ENCODE peak calls at places on chromosomes 12 and 14, in nine cellular contexts. One of them, this sample, is unnamed.
A peak's percentile ranks its signal among the peaks of the same experiment; 100 is the strongest.

GRCh38 chr14:60922050-60922449 is 58.8 kb downstream of the TRMT5 start:
- DNase-seq in Caki2: no peak
- DNase-seq in dorsolateral prefrontal cortex: no peak
- DNase-seq in HuH-7.5: no peak
- DNase-seq in activated CD4-positive, alpha-beta memory T cell treated with anti-CD3 and anti-CD28 coated beads, Interleukin-2, amount 10 ng/mL, durations not matched to agents 7 days and 5 days: no peak
- DNase-seq in stimulated activated CD8-positive, alpha-beta memory T cell treated with anti-CD3 and anti-CD28 coated beads, Interleukin-15, amount 100 ng/mL, for 48 hours: no peak
- DNase-seq in AG10803: no peak
- DNase-seq in GM19239: no peak
- DNase-seq in colonic mucosa: no peak
- DNase-seq in this sample: no peak

GRCh38 chr12:1277905-1278304 is 286.9 kb downstream of the ERC1 start:
- DNase-seq in Caki2: no peak
- DNase-seq in dorsolateral prefrontal cortex: no peak
- DNase-seq in HuH-7.5: no peak
- DNase-seq in activated CD4-positive, alpha-beta memory T cell treated with anti-CD3 and anti-CD28 coated beads, Interleukin-2, amount 10 ng/mL, durations not matched to agents 7 days and 5 days: no peak
- DNase-seq in stimulated activated CD8-positive, alpha-beta memory T cell treated with anti-CD3 and anti-CD28 coated beads, Interleukin-15, amount 100 ng/mL, for 48 hours: no peak
- DNase-seq in AG10803: no peak
- DNase-seq in GM19239: no peak
- DNase-seq in colonic mucosa: no peak
- DNase-seq in this sample: no peak

GRCh38 chr12:108825205-108825950 is 32.0 kb downstream of the SSH1 start:
- DNase-seq in Caki2: no peak
- DNase-seq in dorsolateral prefrontal cortex: no peak
- DNase-seq in HuH-7.5: no peak
- DNase-seq in activated CD4-positive, alpha-beta memory T cell treated with anti-CD3 and anti-CD28 coated beads, Interleukin-2, amount 10 ng/mL, durations not matched to agents 7 days and 5 days: no peak
- DNase-seq in stimulated activated CD8-positive, alpha-beta memory T cell treated with anti-CD3 and anti-CD28 coated beads, Interleukin-15, amount 100 ng/mL, for 48 hours: no peak
- DNase-seq in AG10803: peak; percentile 61
- DNase-seq in GM19239: no peak
- DNase-seq in colonic mucosa: no peak
- DNase-seq in this sample: no peak

GRCh38 chr14:101500061-101500460 is 61.2 kb upstream of the DIO3 start:
- DNase-seq in Caki2: no peak
- DNase-seq in dorsolateral prefrontal cortex: no peak
- DNase-seq in HuH-7.5: no peak
- DNase-seq in activated CD4-positive, alpha-beta memory T cell treated with anti-CD3 and anti-CD28 coated beads, Interleukin-2, amount 10 ng/mL, durations not matched to agents 7 days and 5 days: no peak
- DNase-seq in stimulated activated CD8-positive, alpha-beta memory T cell treated with anti-CD3 and anti-CD28 coated beads, Interleukin-15, amount 100 ng/mL, for 48 hours: no peak
- DNase-seq in AG10803: no peak
- DNase-seq in GM19239: no peak
- DNase-seq in colonic mucosa: no peak
- DNase-seq in this sample: no peak

GRCh38 chr12:65156366-65156831 is 13.0 kb upstream of the LEMD3 start:
- DNase-seq in Caki2: peak; percentile 31
- DNase-seq in dorsolateral prefrontal cortex: no peak
- DNase-seq in HuH-7.5: no peak
- DNase-seq in activated CD4-positive, alpha-beta memory T cell treated with anti-CD3 and anti-CD28 coated beads, Interleukin-2, amount 10 ng/mL, durations not matched to agents 7 days and 5 days: peak; percentile 28
- DNase-seq in stimulated activated CD8-positive, alpha-beta memory T cell treated with anti-CD3 and anti-CD28 coated beads, Interleukin-15, amount 100 ng/mL, for 48 hours: no peak
- DNase-seq in AG10803: no peak
- DNase-seq in GM19239: peak; percentile 28
- DNase-seq in colonic mucosa: no peak
- DNase-seq in this sample: no peak

GRCh38 chr12:42585846-42586226 is 3.7 kb downstream of the PRICKLE1 start:
- DNase-seq in Caki2: no peak
- DNase-seq in dorsolateral prefrontal cortex: no peak
- DNase-seq in HuH-7.5: no peak
- DNase-seq in activated CD4-positive, alpha-beta memory T cell treated with anti-CD3 and anti-CD28 coated beads, Interleukin-2, amount 10 ng/mL, durations not matched to agents 7 days and 5 days: no peak
- DNase-seq in stimulated activated CD8-positive, alpha-beta memory T cell treated with anti-CD3 and anti-CD28 coated beads, Interleukin-15, amount 100 ng/mL, for 48 hours: no peak
- DNase-seq in AG10803: no peak
- DNase-seq in GM19239: no peak
- DNase-seq in colonic mucosa: no peak
- DNase-seq in this sample: no peak

GRCh38 chr14:50862171-50862570 is 9.7 kb upstream of the ABHD12B start:
- DNase-seq in Caki2: no peak
- DNase-seq in dorsolateral prefrontal cortex: no peak
- DNase-seq in HuH-7.5: no peak
- DNase-seq in activated CD4-positive, alpha-beta memory T cell treated with anti-CD3 and anti-CD28 coated beads, Interleukin-2, amount 10 ng/mL, durations not matched to agents 7 days and 5 days: no peak
- DNase-seq in stimulated activated CD8-positive, alpha-beta memory T cell treated with anti-CD3 and anti-CD28 coated beads, Interleukin-15, amount 100 ng/mL, for 48 hours: no peak
- DNase-seq in AG10803: peak; percentile 7
- DNase-seq in GM19239: no peak
- DNase-seq in colonic mucosa: no peak
- DNase-seq in this sample: no peak

GRCh38 chr14:91872011-91872476 is 4.7 kb upstream of the TC2N start:
- DNase-seq in Caki2: no peak
- DNase-seq in dorsolateral prefrontal cortex: no peak
- DNase-seq in HuH-7.5: no peak
- DNase-seq in activated CD4-positive, alpha-beta memory T cell treated with anti-CD3 and anti-CD28 coated beads, Interleukin-2, amount 10 ng/mL, durations not matched to agents 7 days and 5 days: peak; percentile 57
- DNase-seq in stimulated activated CD8-positive, alpha-beta memory T cell treated with anti-CD3 and anti-CD28 coated beads, Interleukin-15, amount 100 ng/mL, for 48 hours: no peak
- DNase-seq in AG10803: no peak
- DNase-seq in GM19239: peak; percentile 22
- DNase-seq in colonic mucosa: no peak
- DNase-seq in this sample: peak; percentile 75

GRCh38 chr14:100576091-100577085 is 10.8 kb downstream of the BEGAIN start:
- DNase-seq in Caki2: no peak
- DNase-seq in dorsolateral prefrontal cortex: no peak
- DNase-seq in HuH-7.5: no peak
- DNase-seq in activated CD4-positive, alpha-beta memory T cell treated with anti-CD3 and anti-CD28 coated beads, Interleukin-2, amount 10 ng/mL, durations not matched to agents 7 days and 5 days: no peak
- DNase-seq in stimulated activated CD8-positive, alpha-beta memory T cell treated with anti-CD3 and anti-CD28 coated beads, Interleukin-15, amount 100 ng/mL, for 48 hours: no peak
- DNase-seq in AG10803: no peak
- DNase-seq in GM19239: no peak
- DNase-seq in colonic mucosa: no peak
- DNase-seq in this sample: no peak

GRCh38 chr14:77979666-77980351 is 179.9 kb downstream of the ADCK1 start:
- DNase-seq in Caki2: no peak
- DNase-seq in dorsolateral prefrontal cortex: peak; percentile 54
- DNase-seq in HuH-7.5: no peak
- DNase-seq in activated CD4-positive, alpha-beta memory T cell treated with anti-CD3 and anti-CD28 coated beads, Interleukin-2, amount 10 ng/mL, durations not matched to agents 7 days and 5 days: no peak
- DNase-seq in stimulated activated CD8-positive, alpha-beta memory T cell treated with anti-CD3 and anti-CD28 coated beads, Interleukin-15, amount 100 ng/mL, for 48 hours: no peak
- DNase-seq in AG10803: peak; percentile 50
- DNase-seq in GM19239: no peak
- DNase-seq in colonic mucosa: no peak
- DNase-seq in this sample: no peak

GRCh38 chr12:50517456-50518048 is 12.8 kb downstream of the DIP2B start:
- DNase-seq in Caki2: peak; percentile 58
- DNase-seq in dorsolateral prefrontal cortex: no peak
- DNase-seq in HuH-7.5: no peak
- DNase-seq in activated CD4-positive, alpha-beta memory T cell treated with anti-CD3 and anti-CD28 coated beads, Interleukin-2, amount 10 ng/mL, durations not matched to agents 7 days and 5 days: no peak
- DNase-seq in stimulated activated CD8-positive, alpha-beta memory T cell treated with anti-CD3 and anti-CD28 coated beads, Interleukin-15, amount 100 ng/mL, for 48 hours: no peak
- DNase-seq in AG10803: peak; percentile 30
- DNase-seq in GM19239: no peak
- DNase-seq in colonic mucosa: no peak
- DNase-seq in this sample: no peak